ENCODE peak calls at places on chromosomes 4 and X, in five cellular contexts. L is EL; K is activated gamma-delta T cell treated with anti-CD3 and anti-CD28 coated beads, Interleukin-2, amount 50 U/mL, for 16 hours; V is NCI-H146; I is RPMI7951. B is an unnamed sample.

GRCh38 chrX:80648023-80648422 is 161.7 kb downstream of the BRWD3 start:
- DNase-seq in K (no peak), I (peak; percentile 11), V (no peak), L (peak; percentile 0), B (no peak)

GRCh38 chr4:100841911-100842310 is 324.1 kb upstream of the EMCN start:
- DNase-seq in V (no peak), K (no peak), I (no peak), L (no peak), B (no peak)

GRCh38 chr4:112509243-112510190 is 6.5 kb downstream of the NEUROG2 start:
- DNase-seq in I (no peak), V (peak; percentile 15), L (peak; percentile 45), K (no peak), B (no peak)

GRCh38 chr4:35725131-35725530 is 519.2 kb downstream of the ARAP2 start:
- DNase-seq in K (no peak), I (no peak), L (no peak), V (no peak), B (no peak)

GRCh38 chrX:107894038-107894437 is 68.4 kb downstream of the MID2 start:
- DNase-seq in V (peak; percentile 21), I (peak; percentile 19), K (peak; percentile 9), L (peak; percentile 27), B (peak; percentile 40)

GRCh38 chrX:39749728-39750127 is 348.0 kb downstream of the BCOR start:
- DNase-seq in V (no peak), I (peak; percentile 35), L (no peak), K (no peak), B (no peak)

GRCh38 chr4:165384608-165385007 is 5.8 kb downstream of the CPE start:
- DNase-seq in K (no peak), V (peak; percentile 25), L (peak; percentile 15), I (peak; percentile 16), B (no peak)

GRCh38 chr4:152696764-152697250 is 17.0 kb upstream of the TMEM154 start:
- DNase-seq in K (peak; percentile 18), L (no peak), V (no peak), I (peak; percentile 78), B (peak; percentile 68)

GRCh38 chrX:6363193-6363592 is 134.5 kb upstream of the NLGN4X start:
- DNase-seq in V (no peak), K (no peak), L (no peak), I (no peak), B (no peak)

GRCh38 chr4:181659202-181659601 is 584.0 kb upstream of the TENM3 start:
- DNase-seq in K (no peak), L (no peak), I (peak; percentile 59), V (peak; percentile 64), B (peak; percentile 47)

GRCh38 chr4:157172011-157172410 is 48.5 kb upstream of the GRIA2 start:
- DNase-seq in V (no peak), K (no peak), L (peak; percentile 8), I (peak; percentile 4), B (no peak)

GRCh38 chrX:134715930-134716619 is 57.8 kb upstream of the PLAC1 start:
- DNase-seq in L (no peak), I (no peak), K (no peak), V (peak; percentile 32), B (no peak)

GRCh38 chr4:102819588-102820365 is 7.6 kb downstream of the UBE2D3 start:
- DNase-seq in L (no peak), K (no peak), I (peak; percentile 16), V (no peak), B (peak; percentile 67)

GRCh38 chr4:120760047-120760446 is 162.5 kb downstream of the PRDM5 start:
- DNase-seq in V (no peak), K (no peak), I (no peak), L (no peak), B (no peak)

GRCh38 chr4:157221895-157222763 is 1.6 kb downstream of the GRIA2 start:
- DNase-seq in I (peak; percentile 8), L (peak; percentile 2), V (peak; percentile 84), K (no peak), B (no peak)

GRCh38 chr4:77880784-77881183 is 18.2 kb downstream of the MRPL1 start:
- DNase-seq in L (no peak), K (no peak), I (no peak), V (no peak), B (no peak)

GRCh38 chrX:17376381-17377046 is 1.5 kb downstream of the NHS start:
- DNase-seq in L (peak; percentile 18), K (no peak), V (peak; percentile 35), I (no peak), B (no peak)

GRCh38 chrX:134255555-134255954 is 18.6 kb downstream of the CCDC160 start:
- DNase-seq in V (no peak), L (no peak), K (no peak), I (no peak), B (no peak)

GRCh38 chr4:7324651-7325121 is 110.0 kb downstream of the PSAPL1 start:
- DNase-seq in L (no peak), V (peak; percentile 44), I (no peak), K (peak; percentile 37), B (no peak)

GRCh38 chr4:135598151-135598550 is 1396.6 kb upstream of the PABPC4L start:
- DNase-seq in I (no peak), V (no peak), K (no peak), L (no peak), B (no peak)

GRCh38 chrX:84221181-84221580 is 33.2 kb upstream of the RPS6KA6 start:
- DNase-seq in L (no peak), I (no peak), K (no peak), V (no peak), B (no peak)

GRCh38 chr4:152965614-152966013 is 29.5 kb downstream of the FHDC1 start:
- DNase-seq in V (no peak), L (no peak), I (no peak), K (no peak), B (no peak)

GRCh38 chr4:175421506-175421905 is 390.6 kb downstream of the GPM6A start:
- DNase-seq in K (no peak), I (no peak), V (no peak), L (peak; percentile 61), B (peak; percentile 68)

GRCh38 chr4:5156677-5157076 is 105.4 kb downstream of the STK32B start:
- DNase-seq in L (no peak), V (no peak), I (no peak), K (no peak), B (no peak)

B was measured in brain microvascular endothelial cell.